ENCODE peak calls at places on chromosomes 6 and 20, in six cellular contexts. J is NCI-H2081, O is putamen, X is neural progenitor cell, I is NCI-H1105 treated with DMSO at 0.1 percent for 48 hours, V is LoVo. N is an unnamed sample.

GRCh38 chr6:6546318-6547110 is 42.0 kb upstream of the LY86 start:
- DNase-seq in I (peak), J (no peak), O (no peak), X (peak), V (no peak), N (no peak)

GRCh38 chr6:92479821-92480220 is 939.5 kb downstream of the EPHA7 start:
- DNase-seq in O (no peak), X (no peak), V (no peak), J (no peak), I (no peak), N (no peak)

GRCh38 chr6:152380993-152381898 is 255.9 kb downstream of the SYNE1 start:
- DNase-seq in J (no peak), V (peak), X (peak), I (peak), O (peak), N (no peak)

GRCh38 chr6:3806169-3806922 is 42.8 kb upstream of the FAM50B start:
- DNase-seq in J (no peak), V (no peak), I (no peak), O (no peak), X (no peak), N (no peak)

GRCh38 chr20:60254901-60255411 is 296.7 kb downstream of the CDH26 start:
- DNase-seq in O (no peak), V (no peak), J (peak), X (peak), I (peak), N (no peak)

GRCh38 chr6:40912158-40912946 is 126.7 kb downstream of the UNC5CL start:
- DNase-seq in J (peak), O (no peak), V (peak), I (peak), X (peak), N (peak)

GRCh38 chr20:63978319-63979220 is 872 bp downstream of the SAMD10 start:
- DNase-seq in J (peak), I (peak), V (peak), X (peak), O (no peak), N (peak)

GRCh38 chr6:3352678-3353077 is 93.9 kb downstream of the PSMG4 start:
- DNase-seq in I (no peak), J (no peak), O (no peak), X (no peak), V (no peak), N (no peak)

GRCh38 chr6:24064106-24064505 is 61.9 kb upstream of the NRSN1 start:
- DNase-seq in X (peak), V (peak), O (no peak), J (peak), I (peak), N (peak)

GRCh38 chr20:9442858-9443257 is 71.5 kb upstream of the LAMP5 start:
- DNase-seq in I (peak), X (no peak), O (peak), V (no peak), J (peak), N (no peak)

GRCh38 chr6:165762876-165763275 is 99.8 kb upstream of the PDE10A start:
- DNase-seq in I (no peak), J (no peak), O (no peak), X (no peak), V (no peak), N (no peak)

GRCh38 chr6:106069478-106069877 is 16.7 kb upstream of the PRDM1 start:
- DNase-seq in I (peak), V (peak), J (peak), X (no peak), O (no peak), N (no peak)

GRCh38 chr6:44048277-44048676 is 79.0 kb downstream of the MRPL14 start:
- DNase-seq in X (no peak), I (no peak), V (no peak), O (no peak), J (no peak), N (no peak)

GRCh38 chr20:10219452-10219791 is 792 bp downstream of the SNAP25 start:
- DNase-seq in V (peak), I (peak), J (peak), X (peak), O (peak), N (peak)